ENCODE peak calls at places on chromosomes 3 and 15, in nine cellular contexts. I is kidney tubule cell; Q is activated CD8-positive, alpha-beta memory T cell treated with anti-CD3 and anti-CD28 coated beads, Interleukin-2, amount 50 U/mL, for 48 hours; Z is NCI-H2029; R is activated naive CD4-positive, alpha-beta T cell; G is prostate gland; Y is NB4; B is activated CD4-positive, alpha-beta T cell treated with anti-CD3 and anti-CD28 coated beads, Interleukin-2, amount 50 U/mL, for 24 hours; K is neural crest cell. F is an unnamed sample.

GRCh38 chr15:93291380-93291779 is 202.4 kb upstream of the RGMA start:
- DNase-seq in I (no peak), Q (peak), Z (no peak), R (no peak), G (no peak), Y (no peak), B (no peak), K (no peak), F (no peak)

GRCh38 chr15:25901841-25902610 is 38.9 kb upstream of the ATP10A start:
- DNase-seq in I (peak), Q (no peak), Z (no peak), R (no peak), G (no peak), Y (no peak), B (no peak), K (no peak), F (no peak)

GRCh38 chr3:34140606-34141005 is 342.2 kb downstream of the PDCD6IP start:
- DNase-seq in I (no peak), Q (no peak), Z (peak), R (no peak), G (no peak), Y (no peak), B (no peak), K (no peak), F (no peak)

GRCh38 chr3:114758828-114759709 is 388.0 kb downstream of the ZBTB20 start:
- DNase-seq in I (peak), Q (no peak), Z (no peak), R (no peak), G (no peak), Y (peak), B (no peak), K (no peak), F (no peak)

GRCh38 chr3:14244521-14244920 is 65.9 kb downstream of the LSM3 start:
- DNase-seq in I (no peak), Q (no peak), Z (no peak), R (no peak), G (no peak), Y (no peak), B (no peak), K (no peak), F (no peak)

GRCh38 chr3:66037986-66038369 is 740 bp downstream of the MAGI1 start:
- DNase-seq in I (peak), Q (peak), Z (no peak), R (no peak), G (no peak), Y (no peak), B (no peak), K (peak), F (peak)

GRCh38 chr15:70328137-70329115 is 230.7 kb upstream of the TLE3 start:
- DNase-seq in I (no peak), Q (no peak), Z (no peak), R (no peak), G (no peak), Y (peak), B (no peak), K (no peak), F (no peak)

GRCh38 chr15:100726070-100726420 is 123.7 kb downstream of the ASB7 start:
- DNase-seq in I (no peak), Q (no peak), Z (no peak), R (no peak), G (no peak), Y (no peak), B (no peak), K (no peak), F (no peak)

GRCh38 chr3:194466761-194467356 is 19.9 kb downstream of the ATP13A3 start:
- DNase-seq in I (no peak), Q (no peak), Z (no peak), R (no peak), G (no peak), Y (no peak), B (no peak), K (no peak), F (no peak)

GRCh38 chr15:40959331-40960141 is 6.3 kb downstream of the CHAC1 start:
- DNase-seq in I (no peak), Q (no peak), Z (no peak), R (no peak), G (no peak), Y (no peak), B (no peak), K (no peak), F (no peak)

GRCh38 chr3:47961815-47962606 is 54.2 kb downstream of the MAP4 start:
- DNase-seq in I (peak), Q (no peak), Z (no peak), R (no peak), G (peak), Y (peak), B (no peak), K (no peak), F (no peak)

GRCh38 chr15:49273734-49274318 is 103.8 kb downstream of the GALK2 start:
- DNase-seq in I (no peak), Q (no peak), Z (no peak), R (no peak), G (no peak), Y (no peak), B (no peak), K (no peak), F (no peak)

GRCh38 chr3:77620009-77620408 is 580.1 kb downstream of the ROBO2 start:
- DNase-seq in I (peak), Q (no peak), Z (no peak), R (no peak), G (no peak), Y (no peak), B (no peak), K (no peak), F (no peak)

GRCh38 chr3:132268956-132269355 is 48.3 kb upstream of the ACP3 start:
- DNase-seq in I (peak), Q (no peak), Z (no peak), R (no peak), G (no peak), Y (peak), B (no peak), K (no peak), F (no peak)

GRCh38 chr3:17639257-17639656 is 103.2 kb downstream of the TBC1D5 start:
- DNase-seq in I (peak), Q (no peak), Z (no peak), R (no peak), G (no peak), Y (no peak), B (no peak), K (no peak), F (no peak)

GRCh38 chr3:146594843-146595482 is 10.2 kb downstream of the PLSCR5 start:
- DNase-seq in I (peak), Q (no peak), Z (no peak), R (no peak), G (no peak), Y (peak), B (no peak), K (no peak), F (no peak)

GRCh38 chr3:42988097-42988496 is 9.0 kb downstream of the GASK1A start:
- DNase-seq in I (no peak), Q (no peak), Z (peak), R (no peak), G (no peak), Y (no peak), B (no peak), K (no peak), F (no peak)

GRCh38 chr3:11544413-11545181 is 99.1 kb downstream of the VGLL4 start:
- DNase-seq in I (no peak), Q (no peak), Z (no peak), R (no peak), G (no peak), Y (peak), B (no peak), K (no peak), F (no peak)

GRCh38 chr3:51686512-51687215 is 15.6 kb downstream of the TEX264 start:
- DNase-seq in I (peak), Q (peak), Z (no peak), R (peak), G (no peak), Y (peak), B (peak), K (no peak), F (no peak)

GRCh38 chr3:42979044-42979962 is at the start of gene GASK1A:
- DNase-seq in I (peak), Q (peak), Z (peak), R (no peak), G (peak), Y (peak), B (no peak), K (peak), F (no peak)

GRCh38 chr15:65248506-65248905 is 37.2 kb upstream of the CILP start:
- DNase-seq in I (no peak), Q (no peak), Z (no peak), R (no peak), G (no peak), Y (no peak), B (no peak), K (no peak), F (no peak)

GRCh38 chr3:115279939-115280338 is 132.9 kb upstream of the ZBTB20 start:
- DNase-seq in I (no peak), Q (no peak), Z (no peak), R (no peak), G (no peak), Y (no peak), B (no peak), K (no peak), F (no peak)

GRCh38 chr15:81106560-81106959 is 27.5 kb upstream of the CFAP161 start:
- DNase-seq in I (peak), Q (no peak), Z (peak), R (no peak), G (peak), Y (peak), B (peak), K (peak), F (peak)

GRCh38 chr3:173732237-173732636 is 334.7 kb downstream of the NLGN1 start:
- DNase-seq in I (peak), Q (no peak), Z (no peak), R (no peak), G (no peak), Y (no peak), B (no peak), K (peak), F (no peak)

GRCh38 chr3:157160652-157161480 is 919 bp upstream of the CCNL1 start:
- DNase-seq in I (peak), Q (no peak), Z (peak), R (no peak), G (peak), Y (peak), B (peak), K (no peak), F (peak)

GRCh38 chr15:85443593-85444328 is 63.4 kb downstream of the AKAP13 start:
- DNase-seq in I (peak), Q (no peak), Z (peak), R (no peak), G (no peak), Y (no peak), B (peak), K (no peak), F (no peak)

GRCh38 chr15:63587527-63587926 is 9.7 kb upstream of the FBXL22 start:
- DNase-seq in I (no peak), Q (no peak), Z (no peak), R (no peak), G (no peak), Y (no peak), B (no peak), K (no peak), F (no peak)

GRCh38 chr15:92634641-92635272 is 20.8 kb downstream of the FAM174B start:
- DNase-seq in I (no peak), Q (no peak), Z (no peak), R (no peak), G (no peak), Y (no peak), B (no peak), K (no peak), F (no peak)

GRCh38 chr3:69838217-69838616 is 99.0 kb downstream of the MITF start:
- DNase-seq in I (no peak), Q (no peak), Z (no peak), R (no peak), G (no peak), Y (no peak), B (no peak), K (no peak), F (no peak)

GRCh38 chr3:98788651-98789050 is 25.5 kb downstream of the ST3GAL6 start:
- DNase-seq in I (no peak), Q (no peak), Z (no peak), R (no peak), G (no peak), Y (no peak), B (no peak), K (no peak), F (no peak)

GRCh38 chr3:164024786-164025185 is 1053.5 kb downstream of the SI start:
- DNase-seq in I (no peak), Q (no peak), Z (no peak), R (no peak), G (no peak), Y (no peak), B (no peak), K (no peak), F (no peak)

GRCh38 chr3:115699741-115700140 is 76.4 kb downstream of the GAP43 start:
- DNase-seq in I (no peak), Q (no peak), Z (no peak), R (no peak), G (no peak), Y (no peak), B (no peak), K (no peak), F (no peak)

GRCh38 chr3:16200411-16200810 is 25.9 kb downstream of the GALNT15 start:
- DNase-seq in I (peak), Q (no peak), Z (no peak), R (no peak), G (no peak), Y (no peak), B (no peak), K (no peak), F (no peak)

GRCh38 chr3:136544532-136544931 is 207.6 kb downstream of the STAG1 start:
- DNase-seq in I (no peak), Q (no peak), Z (no peak), R (no peak), G (no peak), Y (no peak), B (no peak), K (no peak), F (no peak)

GRCh38 chr3:11624704-11625375 is 18.9 kb downstream of the VGLL4 start:
- DNase-seq in I (no peak), Q (no peak), Z (no peak), R (no peak), G (no peak), Y (no peak), B (no peak), K (no peak), F (no peak)

GRCh38 chr15:93584021-93584420 is 495.0 kb upstream of the RGMA start:
- DNase-seq in I (no peak), Q (no peak), Z (no peak), R (no peak), G (no peak), Y (no peak), B (no peak), K (no peak), F (no peak)

GRCh38 chr3:59326246-59327024 is 276.6 kb upstream of the CFAP20DC start:
- DNase-seq in I (peak), Q (no peak), Z (no peak), R (no peak), G (no peak), Y (peak), B (no peak), K (no peak), F (no peak)

GRCh38 chr3:87082806-87083440 is 92.0 kb upstream of the VGLL3 start:
- DNase-seq in I (peak), Q (no peak), Z (no peak), R (no peak), G (peak), Y (peak), B (no peak), K (peak), F (no peak)

GRCh38 chr3:55267206-55267930 is 219.7 kb downstream of the WNT5A start:
- DNase-seq in I (peak), Q (no peak), Z (no peak), R (no peak), G (no peak), Y (no peak), B (no peak), K (no peak), F (no peak)

GRCh38 chr3:58073315-58074125 is 65.3 kb downstream of the FLNB start:
- DNase-seq in I (no peak), Q (no peak), Z (no peak), R (no peak), G (peak), Y (no peak), B (no peak), K (no peak), F (no peak)